ENCODE peak calls at places on chromosome 13, in six cellular contexts. D, B, P, Z, W and A are unnamed samples.

GRCh38 chr13:30466358-30466714 is 600 bp upstream of the HMGB1 start:
- DNase-seq in P (no peak), B (peak), Z (no peak), W (peak), D (peak), A (no peak)

GRCh38 chr13:77230560-77230959 is 96.3 kb downstream of the MYCBP2 start:
- DNase-seq in W (no peak), P (no peak), D (no peak), B (peak), Z (no peak), A (no peak)

GRCh38 chr13:24727731-24728601 is 36.0 kb upstream of the RNF17 start:
- DNase-seq in D (peak), B (peak), P (peak), W (peak), Z (peak), A (peak)

GRCh38 chr13:45258339-45258685 is 57.5 kb upstream of the KCTD4 start:
- DNase-seq in W (no peak), D (no peak), Z (no peak), B (peak), P (no peak), A (no peak)

GRCh38 chr13:67094952-67095351 is 135.2 kb downstream of the PCDH9 start:
- DNase-seq in W (no peak), B (no peak), P (no peak), Z (no peak), D (peak), A (no peak)

GRCh38 chr13:24178847-24179845 is 18.6 kb downstream of the SPATA13 start:
- DNase-seq in P (no peak), Z (no peak), D (peak), W (peak), B (no peak), A (no peak)

GRCh38 chr13:25222740-25223139 is 50.7 kb upstream of the AMER2 start:
- DNase-seq in W (no peak), B (no peak), P (no peak), D (no peak), Z (no peak), A (no peak)

GRCh38 chr13:101649490-101650126 is 197.1 kb downstream of the ITGBL1 start:
- DNase-seq in W (peak), B (no peak), D (peak), P (no peak), Z (no peak), A (no peak)

GRCh38 chr13:76597868-76598267 is 288.3 kb downstream of the KCTD12 start:
- DNase-seq in D (no peak), B (no peak), W (no peak), P (no peak), Z (no peak), A (no peak)

GRCh38 chr13:88103824-88104223 is 432.7 kb downstream of the SLITRK5 start:
- DNase-seq in P (no peak), B (no peak), D (no peak), W (no peak), Z (no peak), A (no peak)

GRCh38 chr13:25069236-25069635 is 26.7 kb upstream of the PABPC3 start:
- DNase-seq in B (no peak), P (no peak), W (no peak), Z (no peak), D (no peak), A (no peak)

GRCh38 chr13:102190930-102191329 is 210.9 kb downstream of the FGF14 start:
- DNase-seq in Z (no peak), P (no peak), W (no peak), B (no peak), D (no peak), A (no peak)

GRCh38 chr13:91245283-91245682 is 102.2 kb upstream of the MIR17HG start:
- DNase-seq in P (no peak), W (no peak), Z (no peak), B (no peak), D (no peak), A (no peak)
- H3K18ac ChIP-seq in P (no peak), W (no peak), Z (no peak), B (no peak), D (no peak), A (no peak)

DNA sequence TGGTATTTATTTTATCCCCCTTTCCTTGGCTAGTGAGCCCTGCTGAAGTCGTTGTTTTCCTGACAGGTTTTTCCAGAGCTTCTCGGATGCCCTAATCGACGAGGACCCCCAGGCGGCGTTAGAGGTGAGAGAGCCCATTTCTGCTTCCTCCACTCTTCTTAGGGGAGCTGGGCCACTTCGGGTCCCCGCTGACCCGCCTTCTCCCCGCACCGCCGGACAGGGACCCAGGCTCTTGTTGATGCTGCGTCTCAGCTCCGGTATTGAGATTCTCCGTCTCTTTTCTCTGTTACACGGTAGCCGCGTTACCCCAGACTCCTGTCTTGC is 306 bp downstream of the SUGT1 start:
- DNase-seq in P (no peak), Z (no peak), D (no peak), B (no peak), W (no peak), A (no peak)
- H3K18ac ChIP-seq in P (peak), Z (peak), D (peak), B (peak), W (peak), A (peak)

DNA sequence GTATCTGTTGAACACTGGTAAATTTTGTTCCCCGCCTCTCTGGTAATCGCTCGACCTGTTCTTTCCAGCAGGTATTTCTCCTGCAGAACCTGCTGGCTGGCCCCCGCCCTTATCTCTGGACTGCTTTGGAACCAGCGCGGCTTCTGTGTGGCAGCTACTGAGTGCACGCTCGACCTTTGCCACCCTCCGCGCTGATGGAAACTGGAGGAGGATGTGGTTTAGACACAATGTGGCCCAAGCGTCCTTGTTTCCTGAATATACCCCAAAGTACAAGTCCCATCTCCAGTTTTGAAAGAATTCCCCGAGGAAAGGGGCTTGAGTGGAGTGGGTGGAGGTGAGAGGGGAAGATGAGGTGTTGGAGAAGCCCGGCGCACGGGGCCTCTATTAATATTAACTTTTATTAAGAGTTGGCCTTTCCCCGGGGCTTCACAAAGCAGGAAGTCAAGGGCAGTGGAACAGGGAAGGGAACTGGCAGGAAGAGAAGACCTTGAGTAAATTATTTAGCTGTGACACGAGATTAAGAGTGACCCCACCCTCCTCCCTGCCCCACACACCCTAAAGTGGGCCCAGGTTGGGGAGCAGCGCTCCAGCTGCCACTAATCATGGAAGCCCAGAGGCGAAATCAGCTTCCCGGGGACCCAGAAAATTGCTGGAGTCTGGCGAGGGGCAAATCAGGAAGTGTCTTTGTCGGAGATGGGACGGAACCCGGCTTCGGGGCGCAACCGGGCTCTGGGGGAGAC is 16.0 kb downstream of the CDX2 start:
- DNase-seq in W (no peak), B (no peak), P (no peak), D (no peak), Z (no peak), A (no peak)
- H3K18ac ChIP-seq in W (no peak), B (no peak), P (peak), D (no peak), Z (no peak), A (no peak)

DNA sequence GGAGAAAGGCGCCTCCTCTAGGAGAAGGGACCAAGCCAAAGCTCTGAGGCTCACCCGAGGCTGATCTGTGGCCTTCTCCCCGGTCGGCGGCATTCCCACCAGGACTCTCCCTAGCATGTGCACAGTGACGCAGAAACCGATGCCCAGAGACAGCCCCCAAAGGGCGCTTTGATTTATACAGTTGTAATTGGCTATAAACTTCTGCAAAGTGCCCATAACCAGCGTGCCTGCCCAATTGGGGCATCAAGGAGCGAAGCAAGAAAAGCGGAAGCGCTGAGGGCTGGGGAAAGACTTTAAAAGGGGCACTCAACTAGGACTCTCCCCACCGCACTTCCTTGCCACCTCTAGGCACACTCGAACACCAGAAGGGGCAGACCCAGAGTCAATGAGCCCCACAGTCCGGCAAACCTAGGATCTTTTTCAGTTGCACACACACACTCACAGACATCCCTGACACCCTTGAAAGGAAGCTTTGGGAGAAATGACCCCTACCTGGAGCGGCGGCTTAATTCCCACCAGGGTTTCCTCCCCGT is 1.8 kb downstream of the CDX2 start:
- DNase-seq in B (peak), Z (no peak), P (no peak), D (no peak), W (peak), A (no peak)
- H3K18ac ChIP-seq in B (no peak), Z (no peak), P (no peak), D (no peak), W (no peak), A (peak)

GRCh38 chr13:32314968-32315254 is 252 bp downstream of the ZAR1L start:
- DNase-seq in P (peak), B (peak), W (peak), D (peak), Z (no peak), A (no peak)

GRCh38 chr13:32315255-32316029 is at the start of the genes BRCA2 and ZAR1L:
- DNase-seq in Z (peak), P (peak), B (peak), D (peak), W (peak), A (peak)

GRCh38 chr13:32314271-32314967 is 744 bp downstream of the ZAR1L start:
- DNase-seq in Z (no peak), P (no peak), W (no peak), B (no peak), D (no peak), A (no peak)

GRCh38 chr13:32316476-32316875 is 1.2 kb downstream of the BRCA2 start:
- DNase-seq in D (no peak), W (peak), Z (no peak), B (no peak), P (no peak), A (no peak)

DNA sequence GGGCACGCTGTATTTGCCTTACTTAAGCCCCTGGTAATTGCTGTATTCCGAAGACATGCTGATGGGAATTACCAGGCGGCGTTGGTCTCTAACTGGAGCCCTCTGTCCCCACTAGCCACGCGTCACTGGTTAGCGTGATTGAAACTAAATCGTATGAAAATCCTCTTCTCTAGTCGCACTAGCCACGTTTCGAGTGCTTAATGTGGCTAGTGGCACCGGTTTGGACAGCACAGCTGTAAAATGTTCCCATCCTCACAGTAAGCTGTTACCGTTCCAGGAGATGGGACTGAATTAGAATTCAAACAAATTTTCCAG is 679 bp downstream of the BRCA2 start:
- DNase-seq in B (no peak), P (no peak), Z (no peak), W (no peak), D (no peak), A (no peak)
- H3K18ac ChIP-seq in B (peak), P (peak), Z (peak), W (peak), D (peak), A (peak)